ENCODE peak calls at places on chromosomes 16 and 17, in six cellular contexts. W is IMR-90, U is pancreas, R is heart left ventricle, V is A549, Y is left ventricle myocardium inferior. Q is an unnamed sample.

GRCh38 chr16:56317998-56318912 is 107.1 kb downstream of the AMFR start:
- DNase-seq in W (peak), U (peak), R (peak), V (peak), Y (peak), Q (peak)

GRCh38 chr16:56237451-56237930 is 46.2 kb downstream of the GNAO1 start:
- DNase-seq in W (no peak), U (no peak), R (no peak), V (no peak), Y (no peak), Q (no peak)

GRCh38 chr16:89864421-89864820 is 9.0 kb upstream of the TCF25 start:
- DNase-seq in W (peak), U (no peak), R (no peak), V (no peak), Y (no peak), Q (no peak)

GRCh38 chr16:10957771-10958486 is 13.6 kb downstream of the CLEC16A start:
- DNase-seq in W (peak), U (no peak), R (no peak), V (no peak), Y (no peak), Q (no peak)

GRCh38 chr16:56263711-56264608 is 72.7 kb downstream of the GNAO1 start:
- DNase-seq in W (no peak), U (no peak), R (peak), V (no peak), Y (peak), Q (peak)

GRCh38 chr17:78805301-78805700 is 23.2 kb upstream of the CYTH1 start:
- DNase-seq in W (no peak), U (no peak), R (no peak), V (no peak), Y (no peak), Q (no peak)

GRCh38 chr17:1074886-1075665 is 78.1 kb downstream of the TIMM22 start:
- DNase-seq in W (no peak), U (no peak), R (peak), V (no peak), Y (peak), Q (no peak)

GRCh38 chr17:78547035-78547434 is 30.2 kb downstream of the DNAH17 start:
- DNase-seq in W (no peak), U (no peak), R (no peak), V (no peak), Y (no peak), Q (no peak)

DNA sequence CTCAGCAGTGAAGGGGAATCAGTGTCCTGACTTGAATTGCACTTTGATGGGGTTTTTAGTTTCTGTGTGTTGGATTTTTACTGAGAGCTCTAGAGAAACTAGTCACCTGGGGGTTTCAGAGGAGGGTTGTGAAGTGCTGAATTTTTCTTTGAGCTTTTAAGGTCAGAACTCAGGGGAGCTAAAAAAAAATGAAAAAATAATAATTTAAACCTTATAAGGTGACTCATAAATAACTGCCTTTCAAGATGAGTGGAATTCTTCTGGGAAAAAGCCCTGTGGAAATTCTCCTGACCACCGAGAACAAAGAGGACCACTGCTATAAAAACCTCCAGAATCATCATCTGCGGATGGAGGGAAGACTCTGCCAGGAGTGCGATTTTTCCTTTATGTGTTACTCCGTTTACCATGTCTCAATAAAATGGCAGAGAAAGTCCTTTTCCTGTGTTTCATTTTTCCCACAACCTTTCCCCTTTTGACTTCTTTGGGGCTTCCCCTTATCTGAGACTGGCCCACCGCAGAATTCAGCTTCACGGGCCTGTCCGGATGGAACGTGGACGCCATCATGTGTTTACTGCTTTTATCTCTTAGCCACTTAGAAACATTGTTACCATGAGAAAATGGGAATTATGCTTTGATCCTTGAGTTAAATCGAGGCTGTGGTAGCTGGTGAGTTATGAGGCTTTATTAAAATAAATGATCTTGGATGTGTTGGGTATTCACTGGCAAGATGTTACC is 39.7 kb downstream of the RPTOR start:
- DNase-seq in W (peak), U (no peak), R (no peak), V (no peak), Y (no peak), Q (no peak)
- H3K4me3 ChIP-seq in W (no peak), U (no peak), R (no peak), V (no peak), Y (no peak), Q (no peak)

GRCh38 chr17:42517516-42517915 is 18.5 kb upstream of the NAGLU start:
- DNase-seq in W (peak), U (peak), R (peak), V (peak), Y (peak), Q (peak)
- H3K27ac ChIP-seq in W (peak), U (peak), R (peak), V (peak), Y (peak), Q (peak)

DNA sequence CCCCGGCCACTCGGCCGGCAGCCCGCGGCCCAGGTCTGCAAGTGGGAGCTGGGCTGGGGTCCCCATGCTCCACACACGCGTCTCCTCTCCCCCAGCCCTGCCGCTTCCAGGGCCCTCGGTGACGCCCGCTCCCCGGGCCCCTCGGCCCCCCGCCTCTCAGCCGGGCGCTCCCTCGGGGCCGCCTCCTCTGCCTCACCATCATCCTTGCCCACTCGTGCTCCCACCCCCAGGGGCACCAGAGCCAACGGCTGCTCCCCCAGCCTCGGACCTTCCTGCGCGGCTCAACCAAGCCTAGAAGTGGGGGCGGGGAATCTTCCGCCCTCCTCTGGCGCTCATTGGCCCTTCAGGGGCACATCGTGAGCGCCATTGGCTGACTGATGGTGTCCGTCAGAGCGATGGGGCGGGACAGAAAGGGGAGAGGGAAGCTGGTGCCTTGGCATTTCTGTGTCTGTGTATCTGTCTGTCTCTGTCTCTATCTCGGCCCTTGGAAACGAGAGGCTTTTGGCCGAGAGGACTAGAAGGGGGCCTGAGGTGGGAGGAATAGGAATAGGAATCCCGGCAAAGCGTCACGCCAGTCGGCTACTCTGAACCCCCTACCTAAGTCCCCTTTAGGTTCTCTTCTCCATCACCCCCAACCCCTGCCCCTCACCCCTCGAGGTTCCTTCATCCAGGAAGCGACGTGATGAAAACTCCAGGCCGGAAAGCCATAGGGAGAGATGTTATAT is 88.9 kb downstream of the CDC27 start:
- DNase-seq in W (peak), U (peak), R (peak), V (peak), Y (peak), Q (peak)
- TF ChIP-seq CTCF in W (no peak), U (no peak), R (peak), V (no peak), Y (peak), Q (no peak)

GRCh38 chr17:57102122-57102521 is 17.1 kb downstream of the AKAP1 start:
- DNase-seq in W (no peak), U (no peak), R (no peak), V (no peak), Y (no peak), Q (no peak)
- H3K4me3 ChIP-seq in W (no peak), U (no peak), R (no peak), V (no peak), Y (no peak), Q (no peak)

DNA sequence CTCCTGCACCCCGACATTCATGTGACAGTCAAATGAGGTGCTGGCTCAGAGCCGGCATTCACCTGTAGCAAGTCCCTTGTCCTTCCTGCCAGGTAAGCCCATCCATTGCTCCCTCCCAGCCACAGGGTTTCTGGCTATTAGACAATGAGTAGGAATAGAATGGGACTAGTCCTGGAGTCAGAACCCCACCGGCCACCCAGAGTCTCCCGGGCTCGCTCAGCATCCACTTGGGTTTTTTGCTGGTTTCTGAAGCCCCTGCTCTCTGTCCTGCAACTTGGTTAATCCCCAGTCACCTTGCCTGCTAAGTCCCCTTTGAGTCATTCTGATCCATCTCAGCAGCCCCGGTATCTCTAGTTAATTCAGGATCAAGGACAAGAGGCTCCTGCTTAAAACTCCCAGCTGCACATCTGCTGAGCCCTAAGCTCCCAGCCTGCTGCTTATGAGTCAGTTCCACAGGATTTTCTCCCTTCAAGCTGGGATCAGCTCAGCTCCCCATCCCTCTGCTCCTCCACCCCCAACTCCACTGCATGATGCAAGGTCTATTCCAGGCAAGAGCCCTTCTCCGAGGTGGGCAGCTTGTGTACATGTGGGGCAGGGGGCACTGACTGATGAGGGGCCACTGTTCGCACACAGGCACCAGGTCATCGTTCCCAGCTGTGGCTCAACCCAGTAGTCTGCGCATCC is 19.9 kb upstream of the MRPS23 start:
- DNase-seq in W (peak), U (no peak), R (no peak), V (peak), Y (no peak), Q (peak)
- H3K27ac ChIP-seq in W (peak), U (no peak), R (no peak), V (peak), Y (no peak), Q (peak)

GRCh38 chr16:65201446-65202010 is 79.7 kb upstream of the CDH11 start:
- DNase-seq in W (peak), U (no peak), R (no peak), V (no peak), Y (no peak), Q (no peak)
- TF ChIP-seq CTCF in W (no peak), U (no peak), R (no peak), V (no peak), Y (no peak), Q (no peak)

GRCh38 chr17:50871369-50871768 is 5.2 kb upstream of the TOB1 start:
- DNase-seq in W (no peak), U (no peak), R (no peak), V (no peak), Y (no peak), Q (no peak)
- H3K4me3 ChIP-seq in W (no peak), U (no peak), R (no peak), V (no peak), Y (no peak), Q (no peak)

DNA sequence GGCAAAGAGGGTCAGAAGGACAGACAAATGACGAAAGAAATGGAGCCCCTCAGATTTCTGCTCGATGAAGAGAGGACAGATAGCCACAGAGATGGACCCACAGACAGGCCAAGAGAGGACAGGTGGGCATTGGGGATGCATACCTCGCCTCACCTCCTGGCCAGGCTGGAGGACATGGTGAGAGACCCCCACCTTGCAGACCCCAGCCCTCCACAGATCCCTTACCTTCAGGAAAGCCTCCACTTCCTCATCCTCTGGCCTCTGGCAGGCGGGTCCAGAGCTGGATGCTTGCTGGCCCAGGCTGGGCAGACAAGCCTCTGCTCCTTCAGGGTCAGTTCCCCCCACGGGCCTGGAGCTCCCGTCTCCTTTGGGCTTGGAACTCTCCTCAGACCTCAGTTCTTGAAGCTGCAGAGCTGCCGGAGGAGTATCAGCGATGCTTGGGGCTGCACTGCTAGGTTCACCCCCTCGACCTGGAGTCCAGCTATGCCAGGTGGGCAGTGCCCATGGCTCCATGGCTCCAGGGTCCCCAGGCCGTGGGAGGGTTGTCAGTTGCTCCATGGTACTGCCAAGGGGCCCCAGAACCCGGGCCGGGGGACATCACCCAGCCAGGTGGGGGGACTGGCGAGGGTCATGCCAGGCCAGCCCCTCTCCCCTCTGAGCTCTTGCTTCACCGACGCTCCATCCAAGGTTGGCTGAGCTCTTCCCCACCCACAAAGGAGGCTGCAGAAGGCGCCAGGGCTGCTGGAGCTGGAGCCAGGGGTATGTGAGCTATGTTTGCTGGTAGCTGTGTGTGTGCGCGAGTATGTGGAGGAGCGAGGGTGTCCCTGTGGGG is 1.0 kb downstream of the TSPOAP1 start:
- DNase-seq in W (no peak), U (no peak), R (no peak), V (no peak), Y (no peak), Q (no peak)
- H3K27ac ChIP-seq in W (no peak), U (no peak), R (no peak), V (no peak), Y (no peak), Q (no peak)

DNA sequence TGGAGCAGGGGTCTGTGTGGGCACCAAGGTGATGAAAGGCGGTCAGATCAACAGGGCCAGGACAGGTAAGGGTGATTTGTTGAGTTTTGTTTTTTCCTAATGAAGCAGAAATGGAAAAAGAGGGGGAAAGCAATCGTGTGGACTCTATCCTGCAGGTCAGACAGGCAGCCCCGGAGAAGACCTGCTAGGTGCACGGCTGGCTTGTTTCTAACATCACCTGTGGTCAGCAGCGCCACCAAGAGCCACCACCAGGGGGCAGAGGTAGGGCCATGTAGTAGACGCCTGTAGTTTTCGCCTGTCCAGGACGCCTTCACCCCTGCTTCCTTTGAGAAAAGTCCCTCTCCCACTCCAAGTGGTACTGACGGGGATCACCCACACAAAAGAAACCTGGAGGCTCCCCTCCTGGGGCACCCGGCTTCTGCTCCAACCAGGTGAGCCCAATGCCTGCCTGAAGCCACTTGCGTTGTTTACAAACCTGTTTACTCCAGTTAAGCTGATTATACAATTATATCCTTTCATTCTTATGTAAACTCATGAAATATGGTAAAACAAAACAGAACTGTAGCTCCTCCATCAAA is 54.2 kb upstream of the SEC14L1 start:
- DNase-seq in W (peak), U (peak), R (peak), V (peak), Y (peak), Q (peak)
- TF ChIP-seq CTCF in W (peak), U (peak), R (peak), V (peak), Y (peak), Q (peak)

DNA sequence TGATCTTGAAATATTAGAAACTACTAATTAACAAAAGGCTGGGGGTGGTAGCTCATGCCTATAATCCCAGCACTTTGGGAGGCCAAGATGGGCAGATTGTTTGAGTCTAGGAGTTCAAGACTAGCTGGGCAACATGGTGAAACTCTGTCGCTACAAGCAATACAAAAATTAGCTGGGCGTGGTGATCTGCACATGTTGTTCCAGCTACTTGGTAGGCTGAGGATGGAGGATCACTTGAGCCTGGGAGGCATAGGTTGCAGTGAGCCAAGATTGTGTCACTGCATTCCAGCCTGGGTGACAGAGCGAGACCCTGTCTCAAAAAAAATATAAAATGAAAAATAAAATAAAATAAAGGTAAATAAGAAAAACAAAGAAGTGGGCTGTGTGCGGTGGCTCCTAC is 66.6 kb downstream of the ARSG start:
- DNase-seq in W (no peak), U (no peak), R (no peak), V (no peak), Y (no peak), Q (no peak)
- H3K4me3 ChIP-seq in W (no peak), U (no peak), R (no peak), V (no peak), Y (no peak), Q (no peak)